ENCODE peak calls at places on chromosomes 5 and 9, in five cellular contexts. One of them, this sample, is unnamed.

GRCh38 chr5:64181440-64181839 is 15.8 kb downstream of the RNF180 start:
- DNase-seq in hepatocyte: no peak
- DNase-seq in fibroblast of lung: no peak
- DNase-seq in mammary epithelial cell: no peak
- DNase-seq in HCT116: no peak
- DNase-seq in this sample: no peak

GRCh38 chr5:59007460-59008063 is 424.7 kb downstream of the RAB3C start:
- DNase-seq in fibroblast of lung: peak
- DNase-seq in hepatocyte: no peak
- DNase-seq in mammary epithelial cell: no peak
- DNase-seq in HCT116: peak
- DNase-seq in this sample: peak

GRCh38 chr5:98513378-98513777 is 260.1 kb upstream of the RGMB start:
- DNase-seq in HCT116: no peak
- DNase-seq in mammary epithelial cell: no peak
- DNase-seq in fibroblast of lung: no peak
- DNase-seq in hepatocyte: peak
- DNase-seq in this sample: no peak

GRCh38 chr9:131627846-131628820 is 82.8 kb downstream of the PRRT1B start:
- DNase-seq in HCT116: no peak
- DNase-seq in fibroblast of lung: peak
- DNase-seq in mammary epithelial cell: no peak
- DNase-seq in hepatocyte: no peak
- DNase-seq in this sample: no peak

GRCh38 chr5:143148461-143149170 is 254.9 kb downstream of the NR3C1 start:
- DNase-seq in fibroblast of lung: peak
- DNase-seq in hepatocyte: peak
- DNase-seq in mammary epithelial cell: peak
- DNase-seq in HCT116: no peak
- DNase-seq in this sample: no peak

GRCh38 chr9:120383999-120384924 is 195.7 kb downstream of the CDK5RAP2 start:
- DNase-seq in mammary epithelial cell: no peak
- DNase-seq in hepatocyte: peak
- DNase-seq in HCT116: no peak
- DNase-seq in fibroblast of lung: peak
- DNase-seq in this sample: no peak

GRCh38 chr9:3824062-3824461 is 298.3 kb upstream of the RFX3 start:
- DNase-seq in HCT116: no peak
- DNase-seq in mammary epithelial cell: no peak
- DNase-seq in fibroblast of lung: no peak
- DNase-seq in hepatocyte: no peak
- DNase-seq in this sample: no peak

GRCh38 chr5:174589599-174589998 is 134.8 kb upstream of the MSX2 start:
- DNase-seq in HCT116: no peak
- DNase-seq in hepatocyte: no peak
- DNase-seq in mammary epithelial cell: no peak
- DNase-seq in fibroblast of lung: peak
- DNase-seq in this sample: no peak

GRCh38 chr9:82606761-82607382 is 456.1 kb downstream of the RASEF start:
- DNase-seq in fibroblast of lung: peak
- DNase-seq in hepatocyte: peak
- DNase-seq in HCT116: peak
- DNase-seq in mammary epithelial cell: peak
- DNase-seq in this sample: peak

GRCh38 chr5:88488566-88488965 is 219.9 kb upstream of the TMEM161B start:
- DNase-seq in HCT116: no peak
- DNase-seq in hepatocyte: no peak
- DNase-seq in mammary epithelial cell: no peak
- DNase-seq in fibroblast of lung: no peak
- DNase-seq in this sample: no peak
- H2AFZ ChIP-seq in HCT116: no peak
- H2AFZ ChIP-seq in hepatocyte: no peak
- H2AFZ ChIP-seq in mammary epithelial cell: no peak
- H2AFZ ChIP-seq in fibroblast of lung: no peak
- H2AFZ ChIP-seq in this sample: no peak

GRCh38 chr5:179802950-179803562 is 3.6 kb downstream of the MGAT4B start:
- DNase-seq in fibroblast of lung: no peak
- DNase-seq in HCT116: no peak
- DNase-seq in mammary epithelial cell: no peak
- DNase-seq in hepatocyte: no peak
- DNase-seq in this sample: no peak
- H3K27ac ChIP-seq in fibroblast of lung: no peak
- H3K27ac ChIP-seq in HCT116: peak
- H3K27ac ChIP-seq in mammary epithelial cell: no peak
- H3K27ac ChIP-seq in hepatocyte: no peak
- H3K27ac ChIP-seq in this sample: no peak

GRCh38 chr5:103523319-103523718 is 39.3 kb downstream of the NUDT12 start:
- DNase-seq in mammary epithelial cell: peak
- DNase-seq in HCT116: no peak
- DNase-seq in fibroblast of lung: no peak
- DNase-seq in hepatocyte: peak
- DNase-seq in this sample: no peak
- H2AFZ ChIP-seq in mammary epithelial cell: peak
- H2AFZ ChIP-seq in HCT116: peak
- H2AFZ ChIP-seq in fibroblast of lung: no peak
- H2AFZ ChIP-seq in hepatocyte: no peak
- H2AFZ ChIP-seq in this sample: no peak

GRCh38 chr5:67318746-67319145 is 122.1 kb upstream of the CD180 start:
- DNase-seq in hepatocyte: no peak
- DNase-seq in mammary epithelial cell: no peak
- DNase-seq in fibroblast of lung: no peak
- DNase-seq in HCT116: no peak
- DNase-seq in this sample: no peak

GRCh38 chr5:67319935-67320725 is 123.5 kb upstream of the CD180 start:
- DNase-seq in fibroblast of lung: peak
- DNase-seq in HCT116: no peak
- DNase-seq in mammary epithelial cell: peak
- DNase-seq in hepatocyte: no peak
- DNase-seq in this sample: no peak

GRCh38 chr5:67315082-67315801 is 118.6 kb upstream of the CD180 start:
- DNase-seq in fibroblast of lung: peak
- DNase-seq in hepatocyte: no peak
- DNase-seq in HCT116: no peak
- DNase-seq in mammary epithelial cell: peak
- DNase-seq in this sample: no peak

GRCh38 chr5:67311208-67311607 is 114.6 kb upstream of the CD180 start:
- DNase-seq in mammary epithelial cell: no peak
- DNase-seq in HCT116: no peak
- DNase-seq in hepatocyte: no peak
- DNase-seq in fibroblast of lung: no peak
- DNase-seq in this sample: no peak

DNA sequence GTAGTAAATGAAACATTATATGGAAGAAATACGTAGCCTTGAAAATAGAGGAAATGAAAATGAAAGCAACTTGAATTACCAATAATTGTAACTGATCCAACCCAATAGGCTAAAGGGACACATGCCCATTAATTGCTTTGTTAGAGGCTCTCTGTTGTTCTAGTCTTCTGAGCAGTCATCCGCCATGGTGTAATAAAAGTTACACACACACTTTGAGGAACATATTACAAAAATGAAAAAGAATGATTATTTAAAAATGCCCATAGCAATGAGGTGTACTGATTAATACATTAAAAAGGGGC is 119.2 kb upstream of the CD180 start:
- DNase-seq in fibroblast of lung: no peak
- DNase-seq in HCT116: no peak
- DNase-seq in mammary epithelial cell: no peak
- DNase-seq in hepatocyte: no peak
- DNase-seq in this sample: no peak
- H3K27ac ChIP-seq in fibroblast of lung: peak
- H3K27ac ChIP-seq in HCT116: no peak
- H3K27ac ChIP-seq in mammary epithelial cell: peak
- H3K27ac ChIP-seq in hepatocyte: no peak
- H3K27ac ChIP-seq in this sample: no peak

DNA sequence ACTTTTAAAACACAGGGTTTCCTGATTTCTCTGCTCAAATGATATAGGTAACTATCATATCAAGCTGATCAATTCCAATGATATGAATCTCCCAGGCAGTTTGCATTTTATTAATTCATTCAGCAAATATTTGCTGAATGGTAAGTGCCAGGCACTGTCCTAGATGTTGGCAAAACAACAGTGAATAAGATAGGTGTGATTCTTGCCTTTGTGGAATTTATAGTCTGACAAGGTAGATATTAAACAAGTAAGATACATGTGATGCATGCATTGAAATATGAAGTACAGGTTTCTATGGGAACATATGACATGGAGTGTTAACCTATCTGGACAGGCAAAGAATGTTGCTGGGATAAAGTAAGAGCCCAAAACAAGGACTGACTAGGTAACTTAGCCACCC is 231.8 kb upstream of the DAB2 start:
- DNase-seq in fibroblast of lung: no peak
- DNase-seq in mammary epithelial cell: no peak
- DNase-seq in hepatocyte: no peak
- DNase-seq in HCT116: no peak
- DNase-seq in this sample: no peak
- H2AFZ ChIP-seq in fibroblast of lung: no peak
- H2AFZ ChIP-seq in mammary epithelial cell: no peak
- H2AFZ ChIP-seq in hepatocyte: no peak
- H2AFZ ChIP-seq in HCT116: no peak
- H2AFZ ChIP-seq in this sample: no peak

GRCh38 chr5:113167985-113168384 is 191.4 kb downstream of the DCP2 start:
- DNase-seq in fibroblast of lung: no peak
- DNase-seq in mammary epithelial cell: peak
- DNase-seq in hepatocyte: no peak
- DNase-seq in HCT116: no peak
- DNase-seq in this sample: no peak
- H3K27ac ChIP-seq in fibroblast of lung: no peak
- H3K27ac ChIP-seq in mammary epithelial cell: peak
- H3K27ac ChIP-seq in hepatocyte: peak
- H3K27ac ChIP-seq in HCT116: peak
- H3K27ac ChIP-seq in this sample: no peak

DNA sequence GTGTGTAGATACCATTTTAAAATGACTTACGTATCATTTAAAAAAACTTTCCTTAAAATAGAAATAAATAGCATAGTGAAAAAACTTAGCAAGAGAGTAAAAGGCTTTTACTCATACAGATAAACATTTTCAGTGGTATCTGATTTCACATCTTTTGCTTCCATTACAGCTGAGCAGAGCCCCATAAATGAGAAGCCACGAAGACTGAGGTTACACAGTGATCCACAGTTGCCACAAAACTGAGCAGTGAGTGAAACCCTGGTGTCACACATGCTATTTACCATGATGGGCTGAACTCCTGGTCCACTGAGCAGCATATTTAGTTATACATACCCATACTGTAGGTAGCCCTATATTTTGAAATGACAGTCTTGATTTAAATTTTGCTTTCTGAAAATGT is 401.2 kb downstream of the KIAA0825 start:
- DNase-seq in mammary epithelial cell: no peak
- DNase-seq in fibroblast of lung: no peak
- DNase-seq in HCT116: no peak
- DNase-seq in hepatocyte: no peak
- DNase-seq in this sample: no peak
- H2AFZ ChIP-seq in mammary epithelial cell: no peak
- H2AFZ ChIP-seq in fibroblast of lung: no peak
- H2AFZ ChIP-seq in HCT116: peak
- H2AFZ ChIP-seq in hepatocyte: no peak
- H2AFZ ChIP-seq in this sample: no peak